ENCODE peak calls at places on chromosome 15, in five cellular contexts. M is HepG2, P is NT2/D1, V is GM12878, I is H1. F is an unnamed sample.
A peak's percentile ranks its signal among the peaks of the same experiment; 100 is the strongest.

GRCh38 chr15:25832158-25832557 is 31.0 kb downstream of the ATP10A start:
- DNase-seq in P (no peak), I (no peak), V (no peak), M (no peak), F (no peak)

GRCh38 chr15:31369716-31370115 is 43.1 kb downstream of the KLF13 start:
- DNase-seq in M (no peak), P (no peak), V (no peak), I (no peak), F (no peak)

GRCh38 chr15:33638439-33638838 is 327.7 kb downstream of the RYR3 start:
- DNase-seq in I (no peak), P (no peak), V (no peak), M (no peak), F (no peak)

GRCh38 chr15:92719024-92719423 is 63.4 kb upstream of the FAM174B start:
- DNase-seq in M (no peak), P (no peak), V (no peak), I (no peak), F (no peak)

GRCh38 chr15:71116942-71117341 is 1.7 kb downstream of the THSD4 start:
- DNase-seq in M (no peak), P (no peak), V (no peak), I (no peak), F (no peak)

GRCh38 chr15:93980149-93980911 is 251.0 kb upstream of the MCTP2 start:
- DNase-seq in V (no peak), P (no peak), M (no peak), I (no peak), F (no peak)

GRCh38 chr15:36256258-36256825 is 323.1 kb upstream of the CDIN1 start:
- DNase-seq in V (no peak), P (no peak), I (no peak), M (no peak), F (no peak)

GRCh38 chr15:34223904-34224596 is 766 bp upstream of the EMC4 start:
- DNase-seq in M (no peak), V (no peak), P (no peak), I (no peak), F (no peak)

GRCh38 chr15:35141743-35142356 is 56.8 kb upstream of the NANOGP8 start:
- DNase-seq in M (peak; percentile 0), P (no peak), I (no peak), V (no peak), F (no peak)

GRCh38 chr15:77002954-77003912 is 8.3 kb downstream of the PSTPIP1 start:
- DNase-seq in M (no peak), P (no peak), V (peak; percentile 77), I (no peak), F (no peak)

GRCh38 chr15:34721802-34722795 is 32.7 kb downstream of the GJD2 start:
- DNase-seq in M (peak; percentile 20), I (peak; percentile 29), P (peak; percentile 32), V (no peak), F (peak; percentile 38)

GRCh38 chr15:71250936-71251468 is 135.7 kb downstream of the THSD4 start:
- DNase-seq in I (no peak), V (no peak), P (no peak), M (no peak), F (no peak)

GRCh38 chr15:34969340-34970097 is at the start of gene AQR:
- DNase-seq in V (peak; percentile 87), I (peak; percentile 95), P (peak; percentile 93), M (peak; percentile 96), F (peak; percentile 78)

GRCh38 chr15:32029409-32029861 is 880 bp upstream of the CHRNA7 start:
- DNase-seq in V (no peak), P (no peak), I (no peak), M (no peak), F (peak; percentile 48)

GRCh38 chr15:100131321-100132224 is 210.2 kb downstream of the ADAMTS17 start:
- DNase-seq in M (peak; percentile 61), I (no peak), P (no peak), V (no peak), F (no peak)

GRCh38 chr15:71329041-71329440 is 213.8 kb downstream of the THSD4 start:
- DNase-seq in V (no peak), I (no peak), M (no peak), P (no peak), F (no peak)

GRCh38 chr15:44145495-44145894 is 49.6 kb downstream of the FRMD5 start:
- DNase-seq in I (no peak), V (no peak), P (no peak), M (no peak), F (no peak)

GRCh38 chr15:58865420-58865880 is 68.0 kb downstream of the SLTM start:
- DNase-seq in M (peak; percentile 64), P (no peak), I (peak; percentile 13), V (no peak), F (no peak)

GRCh38 chr15:58862326-58862725 is 71.2 kb downstream of the SLTM start:
- DNase-seq in V (no peak), P (no peak), M (no peak), I (no peak), F (no peak)

GRCh38 chr15:58867926-58868325 is 65.6 kb downstream of the SLTM start:
- DNase-seq in P (no peak), I (no peak), V (no peak), M (no peak), F (no peak)

GRCh38 chr15:58870451-58870850 is 63.0 kb downstream of the SLTM start:
- DNase-seq in P (no peak), V (no peak), I (no peak), M (no peak), F (no peak)

GRCh38 chr15:58864602-58865419 is 68.7 kb downstream of the SLTM start:
- DNase-seq in M (peak; percentile 95), P (no peak), V (no peak), I (peak; percentile 27), F (no peak)
- TF ChIP-seq SUZ12 in M (no peak), P (no peak), V (no peak), I (peak; percentile 36), F (no peak)

GRCh38 chr15:54150255-54150654 is 172.0 kb downstream of the UNC13C start:
- DNase-seq in M (no peak), I (no peak), P (no peak), V (peak; percentile 69), F (no peak)
- TF ChIP-seq SUZ12 in M (no peak), I (no peak), P (no peak), V (no peak), F (no peak)

GRCh38 chr15:73751896-73752816 is 995 bp downstream of the INSYN1 start:
- DNase-seq in M (no peak), P (no peak), V (no peak), I (no peak), F (peak; percentile 35)
- TF ChIP-seq SUZ12 in M (no peak), P (no peak), V (no peak), I (peak; percentile 45), F (no peak)

GRCh38 chr15:61444585-61444984 is 215.5 kb upstream of the RORA start:
- DNase-seq in I (no peak), P (no peak), V (no peak), M (no peak), F (no peak)

DNA sequence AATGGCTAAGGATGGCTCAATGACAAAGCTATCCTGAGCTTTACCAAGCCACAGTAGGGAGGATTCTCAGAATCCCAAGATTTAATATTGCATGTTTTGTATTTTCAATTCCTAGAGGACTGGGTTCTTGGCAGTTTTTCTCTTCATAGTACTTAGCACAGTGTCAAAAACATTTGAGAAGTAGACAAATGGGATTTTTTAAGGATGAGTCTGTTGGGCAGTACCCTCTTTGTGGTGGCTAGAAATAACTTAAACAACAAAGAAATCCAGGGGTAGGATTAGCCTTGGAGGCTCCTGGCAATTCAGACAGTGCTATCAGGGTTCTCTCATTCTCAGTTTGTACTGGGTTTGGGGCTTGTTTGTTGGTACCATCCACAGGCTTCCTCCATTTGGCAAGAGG is 212.8 kb upstream of the RORA start:
- DNase-seq in P (no peak), I (no peak), V (no peak), M (no peak), F (no peak)
- TF ChIP-seq SUZ12 in P (no peak), I (no peak), V (no peak), M (no peak), F (no peak)

GRCh38 chr15:88661766-88662556 is 23.1 kb downstream of the ISG20 start:
- DNase-seq in M (no peak), P (no peak), I (no peak), V (no peak), F (no peak)

GRCh38 chr15:88658070-88658965 is 19.5 kb downstream of the ISG20 start:
- DNase-seq in V (no peak), M (no peak), P (no peak), I (no peak), F (no peak)

GRCh38 chr15:88658972-88659931 is 20.4 kb downstream of the ISG20 start:
- DNase-seq in P (no peak), V (no peak), I (no peak), M (no peak), F (no peak)

GRCh38 chr15:88663216-88663615 is 24.4 kb downstream of the ISG20 start:
- DNase-seq in M (no peak), P (no peak), I (no peak), V (no peak), F (no peak)

GRCh38 chr15:88661041-88661765 is 22.4 kb downstream of the ISG20 start:
- DNase-seq in M (no peak), V (no peak), I (no peak), P (no peak), F (no peak)
- TF ChIP-seq SUZ12 in M (no peak), V (no peak), I (no peak), P (no peak), F (no peak)

DNA sequence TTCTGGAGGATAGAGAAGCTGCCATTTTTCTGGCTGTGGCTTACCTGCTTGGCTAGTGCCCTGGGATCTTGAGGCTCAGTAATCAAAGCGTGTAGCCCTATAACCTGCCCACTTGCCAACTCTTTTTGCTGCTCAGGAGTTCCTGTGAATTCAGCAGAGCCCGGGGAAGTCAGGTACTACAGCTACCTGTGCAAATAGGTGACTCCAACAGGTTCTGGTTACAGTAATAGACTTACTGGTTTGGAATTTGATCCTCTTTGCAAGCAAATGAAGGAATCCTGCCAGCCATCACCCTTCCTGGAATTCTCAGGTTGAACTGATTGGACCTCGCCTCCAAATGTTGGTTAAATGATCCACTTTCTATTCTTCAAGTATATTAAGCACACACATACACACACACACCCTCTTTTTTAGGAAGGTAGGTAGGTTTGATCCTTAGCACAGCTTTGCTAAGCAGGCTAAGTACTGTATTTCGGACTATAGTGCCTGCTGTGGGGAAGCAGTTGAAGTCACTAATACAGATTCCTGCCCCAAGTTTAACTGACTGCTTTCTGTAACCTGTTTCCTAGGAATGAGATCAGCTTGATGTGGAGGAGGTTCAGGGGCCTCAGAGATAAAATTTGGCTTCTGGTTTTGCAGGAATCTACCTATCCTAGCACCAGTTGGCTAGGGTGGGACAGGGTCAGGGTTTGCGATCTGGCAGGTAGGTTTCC is 2.3 kb downstream of the PPCDC start:
- DNase-seq in P (no peak), V (no peak), M (no peak), I (no peak), F (no peak)
- TF ChIP-seq SUZ12 in P (no peak), V (no peak), M (no peak), I (no peak), F (no peak)

GRCh38 chr15:98746375-98746679 is 98.0 kb downstream of the IGF1R start:
- DNase-seq in I (no peak), M (no peak), V (no peak), P (no peak), F (no peak)

GRCh38 chr15:98746756-98747155 is 98.4 kb downstream of the IGF1R start:
- DNase-seq in I (no peak), V (no peak), P (no peak), M (no peak), F (no peak)

GRCh38 chr15:98745179-98745578 is 96.8 kb downstream of the IGF1R start:
- DNase-seq in I (no peak), V (no peak), M (no peak), P (no peak), F (no peak)

GRCh38 chr15:98744506-98744905 is 96.2 kb downstream of the IGF1R start:
- DNase-seq in I (no peak), P (no peak), M (no peak), V (no peak), F (no peak)

GRCh38 chr15:98745650-98746374 is 97.5 kb downstream of the IGF1R start:
- DNase-seq in I (no peak), V (no peak), P (no peak), M (no peak), F (no peak)
- TF ChIP-seq SUZ12 in I (no peak), V (no peak), P (no peak), M (no peak), F (no peak)

F was measured in HEK293T.